ENCODE peak calls at places on chromosome 20, in six cellular contexts. F is left ventricle myocardium inferior, S is thyroid gland, R is brain microvascular endothelial cell, W is DND-41, I is hepatocyte. X is an unnamed sample.

GRCh38 chr20:18288748-18289705 is 700 bp downstream of the ZNF133 start:
- DNase-seq in F (no peak), S (peak), R (peak), W (no peak), I (peak), X (peak)

GRCh38 chr20:58989196-58989595 is 8.1 kb downstream of the NELFCD start:
- DNase-seq in F (no peak), S (no peak), R (no peak), W (no peak), I (no peak), X (no peak)

GRCh38 chr20:44483112-44483511 is 7.4 kb downstream of the TTPAL start:
- DNase-seq in F (no peak), S (no peak), R (no peak), W (no peak), I (no peak), X (no peak)

GRCh38 chr20:41275181-41275793 is 42.2 kb downstream of the ZHX3 start:
- DNase-seq in F (no peak), S (no peak), R (peak), W (no peak), I (no peak), X (no peak)

GRCh38 chr20:16399801-16400200 is 173.4 kb downstream of the KIF16B start:
- DNase-seq in F (no peak), S (peak), R (no peak), W (no peak), I (no peak), X (no peak)

GRCh38 chr20:22807646-22808045 is 223.3 kb upstream of the FOXA2 start:
- DNase-seq in F (no peak), S (no peak), R (no peak), W (no peak), I (no peak), X (peak)

GRCh38 chr20:23050847-23051627 is 1.6 kb upstream of the THBD start:
- DNase-seq in F (peak), S (peak), R (peak), W (peak), I (peak), X (peak)

GRCh38 chr20:39190666-39191570 is 228.8 kb downstream of the DHX35 start:
- DNase-seq in F (no peak), S (no peak), R (peak), W (no peak), I (peak), X (no peak)

GRCh38 chr20:3174442-3175263 is 1.3 kb upstream of the LZTS3 start:
- DNase-seq in F (no peak), S (no peak), R (peak), W (no peak), I (no peak), X (no peak)

GRCh38 chr20:3167738-3168078 is 5.6 kb downstream of the LZTS3 start:
- DNase-seq in F (no peak), S (no peak), R (no peak), W (no peak), I (no peak), X (no peak)

GRCh38 chr20:58721951-58722371 is 29.4 kb downstream of the NPEPL1 start:
- DNase-seq in F (peak), S (no peak), R (no peak), W (no peak), I (no peak), X (no peak)

GRCh38 chr20:48157970-48158369 is 372.7 kb upstream of the SULF2 start:
- DNase-seq in F (no peak), S (no peak), R (no peak), W (no peak), I (no peak), X (no peak)

GRCh38 chr20:22312744-22313346 is 271.5 kb downstream of the FOXA2 start:
- DNase-seq in F (no peak), S (peak), R (peak), W (peak), I (peak), X (peak)

GRCh38 chr20:8670900-8671229 is 398.0 kb upstream of the PLCB4 start:
- DNase-seq in F (no peak), S (no peak), R (no peak), W (no peak), I (no peak), X (no peak)

GRCh38 chr20:59145926-59146800 is 17.5 kb upstream of the ZNF831 start:
- DNase-seq in F (no peak), S (no peak), R (no peak), W (no peak), I (no peak), X (no peak)

GRCh38 chr20:64220420-64220819 is 35.1 kb upstream of the PCMTD2 start:
- DNase-seq in F (no peak), S (no peak), R (no peak), W (no peak), I (peak), X (no peak)

GRCh38 chr20:25005661-25006060 is 13.1 kb upstream of the APMAP start:
- DNase-seq in F (no peak), S (no peak), R (no peak), W (no peak), I (no peak), X (no peak)

GRCh38 chr20:18137412-18138265 is at the start of the genes KAT14 and PET117:
- DNase-seq in F (peak), S (peak), R (peak), W (peak), I (peak), X (peak)

GRCh38 chr20:10536531-10536930 is 101.4 kb downstream of the SLX4IP start:
- DNase-seq in F (no peak), S (peak), R (no peak), W (peak), I (peak), X (no peak)

GRCh38 chr20:24971702-24972101 is 20.8 kb downstream of the APMAP start:
- DNase-seq in F (no peak), S (no peak), R (no peak), W (peak), I (no peak), X (no peak)

GRCh38 chr20:35339007-35339406 is 46.8 kb upstream of the FAM83C start:
- DNase-seq in F (no peak), S (no peak), R (peak), W (no peak), I (no peak), X (no peak)

GRCh38 chr20:51529027-51529749 is 13.3 kb downstream of the NFATC2 start:
- DNase-seq in F (no peak), S (no peak), R (peak), W (no peak), I (peak), X (peak)

GRCh38 chr20:37379967-37380828 is 34.3 kb downstream of the SRC start:
- DNase-seq in F (no peak), S (no peak), R (no peak), W (no peak), I (peak), X (no peak)

GRCh38 chr20:2804921-2805681 is 4.7 kb upstream of the CPXM1 start:
- DNase-seq in F (no peak), S (peak), R (no peak), W (no peak), I (no peak), X (no peak)

GRCh38 chr20:17674722-17675518 is 7.1 kb downstream of the RRBP1 start:
- DNase-seq in F (no peak), S (peak), R (no peak), W (no peak), I (no peak), X (no peak)

GRCh38 chr20:56815796-56816195 is 186.7 kb downstream of the TFAP2C start:
- DNase-seq in F (no peak), S (no peak), R (no peak), W (no peak), I (no peak), X (no peak)

GRCh38 chr20:56816349-56816748 is 187.2 kb downstream of the TFAP2C start:
- DNase-seq in F (no peak), S (no peak), R (no peak), W (no peak), I (no peak), X (no peak)

GRCh38 chr20:56820984-56821383 is 191.9 kb downstream of the TFAP2C start:
- DNase-seq in F (no peak), S (no peak), R (no peak), W (no peak), I (no peak), X (no peak)

DNA sequence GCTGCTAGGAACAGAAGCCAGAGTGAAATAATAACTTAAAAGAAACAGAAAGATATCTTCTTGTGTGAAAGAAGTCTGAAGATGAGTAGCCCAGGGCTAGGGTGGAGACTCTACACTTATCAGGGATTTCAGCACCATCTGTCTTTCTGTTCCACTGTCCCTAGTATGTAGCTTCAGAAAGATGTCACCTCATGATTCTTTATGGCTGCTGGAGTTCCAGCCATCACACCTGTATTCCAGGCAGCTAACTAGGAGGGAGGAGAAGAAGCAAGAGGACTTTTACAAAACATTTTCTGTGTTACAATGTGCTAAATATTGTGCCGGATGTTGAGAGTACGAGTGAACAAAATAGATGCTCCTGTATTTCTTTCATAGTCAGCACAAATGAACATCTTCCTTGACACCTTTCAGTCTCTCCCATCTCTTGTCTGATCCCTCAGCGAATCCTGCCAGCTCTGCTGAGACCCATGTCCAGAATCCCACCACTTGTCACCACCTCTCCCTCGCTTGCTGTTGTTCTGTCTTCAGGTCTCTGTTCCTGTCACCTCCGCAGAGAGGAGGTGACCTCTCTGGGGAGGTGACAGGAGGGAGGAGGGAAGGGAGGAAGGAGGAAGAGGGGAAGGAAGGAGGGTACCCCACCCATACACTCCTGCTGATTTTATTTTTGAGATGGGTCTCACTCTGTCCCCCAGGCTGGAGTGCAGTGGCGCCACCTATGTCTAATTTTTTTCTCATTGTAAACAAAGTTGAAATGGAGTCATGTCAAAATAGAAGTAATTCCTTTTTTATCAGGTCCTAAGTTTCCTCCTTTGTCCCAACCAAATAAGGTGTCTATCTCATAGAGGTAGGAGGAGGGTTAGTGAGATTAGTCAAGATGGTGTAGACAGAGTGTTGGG is 188.9 kb downstream of the TFAP2C start:
- DNase-seq in F (no peak), S (no peak), R (no peak), W (no peak), I (no peak), X (no peak)
- TF ChIP-seq CTCF in F (no peak), S (no peak), R (peak), W (peak), I (no peak), X (no peak)

GRCh38 chr20:532530-532929 is 11.1 kb downstream of the CSNK2A1 start:
- DNase-seq in F (no peak), S (no peak), R (no peak), W (no peak), I (no peak), X (no peak)

GRCh38 chr20:539236-539635 is 4.4 kb downstream of the CSNK2A1 start:
- DNase-seq in F (no peak), S (no peak), R (no peak), W (no peak), I (no peak), X (no peak)

GRCh38 chr20:537983-538382 is 5.6 kb downstream of the CSNK2A1 start:
- DNase-seq in F (no peak), S (no peak), R (no peak), W (no peak), I (no peak), X (no peak)

GRCh38 chr20:536426-537012 is 7.1 kb downstream of the CSNK2A1 start:
- DNase-seq in F (no peak), S (no peak), R (no peak), W (no peak), I (no peak), X (no peak)

DNA sequence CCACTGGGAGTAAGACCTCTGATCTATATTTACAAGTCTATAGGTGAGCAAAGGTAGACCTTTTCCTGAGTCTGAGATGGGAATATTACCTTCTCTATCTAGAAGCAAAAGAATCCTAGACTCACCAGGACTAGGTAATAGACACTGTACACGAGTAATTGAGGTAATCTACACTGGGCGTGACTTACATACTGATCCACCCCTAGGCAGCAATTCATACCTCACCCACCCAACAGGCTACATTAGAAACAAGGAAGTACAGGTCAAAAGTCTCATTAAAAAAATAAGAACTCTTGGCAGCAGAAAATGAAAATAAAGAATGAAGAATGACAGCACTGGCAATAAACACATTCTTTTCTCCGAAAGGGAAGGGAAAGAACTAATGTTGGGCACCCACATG is 7.6 kb downstream of the CSNK2A1 start:
- DNase-seq in F (no peak), S (no peak), R (no peak), W (no peak), I (peak), X (no peak)
- H3K4me3 ChIP-seq in F (no peak), S (no peak), R (no peak), W (no peak), I (no peak), X (no peak)

DNA sequence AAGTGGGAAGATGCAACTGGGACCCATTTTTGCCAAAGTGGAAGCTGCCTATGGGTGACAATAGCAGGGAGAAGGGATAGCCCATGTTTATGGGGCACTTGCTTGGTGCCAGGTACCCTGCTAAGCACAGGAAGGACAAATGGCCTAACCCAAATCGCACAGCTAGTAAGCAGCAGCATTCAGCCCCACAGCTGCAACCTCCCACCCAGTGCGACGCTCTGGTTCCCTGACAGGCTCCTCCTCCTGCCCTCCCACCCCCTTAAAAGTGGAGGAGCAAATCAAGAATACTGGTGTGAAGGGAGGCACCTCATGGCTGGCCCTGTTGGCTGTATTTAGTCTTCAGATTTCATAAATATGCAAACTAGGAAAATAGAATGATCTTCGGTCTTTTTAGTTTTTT is 76.2 kb downstream of the RIN2 start:
- DNase-seq in F (no peak), S (no peak), R (no peak), W (no peak), I (no peak), X (no peak)
- TF ChIP-seq CTCF in F (no peak), S (no peak), R (no peak), W (no peak), I (no peak), X (no peak)

GRCh38 chr20:36352843-36353553 is 46.9 kb downstream of the DLGAP4 start:
- DNase-seq in F (no peak), S (no peak), R (no peak), W (no peak), I (peak), X (no peak)
- H3K4me3 ChIP-seq in F (no peak), S (no peak), R (no peak), W (no peak), I (no peak), X (no peak)

DNA sequence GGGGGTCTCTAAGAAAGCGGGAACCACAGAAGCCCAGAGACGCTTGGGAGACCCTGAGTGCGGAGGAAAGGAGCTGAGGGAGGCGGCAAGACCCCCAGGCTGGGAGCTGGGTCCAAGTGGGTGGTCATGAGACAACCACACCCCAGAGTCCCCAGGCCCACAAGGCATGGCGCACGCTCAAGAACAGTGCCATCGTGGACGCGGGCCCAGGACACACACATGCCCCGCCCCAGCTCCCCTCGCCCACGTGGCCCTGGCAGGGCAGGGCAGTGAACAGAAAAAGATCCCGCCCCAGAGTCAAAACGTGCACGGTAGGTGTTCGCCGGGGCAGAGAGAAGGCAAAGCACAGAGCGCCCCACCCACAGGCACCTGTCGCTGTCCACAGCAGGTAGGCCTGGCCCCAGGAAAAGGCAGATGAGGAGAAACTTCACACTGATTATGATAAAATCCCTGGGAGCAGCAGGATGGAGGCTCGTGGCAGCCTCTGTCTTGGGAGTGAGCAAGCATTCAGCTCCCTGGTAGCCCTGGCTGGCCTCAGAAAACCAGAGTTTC is 50.0 kb downstream of the BPIFB1 start:
- DNase-seq in F (no peak), S (no peak), R (no peak), W (no peak), I (no peak), X (no peak)
- TF ChIP-seq CTCF in F (no peak), S (no peak), R (no peak), W (no peak), I (no peak), X (no peak)

DNA sequence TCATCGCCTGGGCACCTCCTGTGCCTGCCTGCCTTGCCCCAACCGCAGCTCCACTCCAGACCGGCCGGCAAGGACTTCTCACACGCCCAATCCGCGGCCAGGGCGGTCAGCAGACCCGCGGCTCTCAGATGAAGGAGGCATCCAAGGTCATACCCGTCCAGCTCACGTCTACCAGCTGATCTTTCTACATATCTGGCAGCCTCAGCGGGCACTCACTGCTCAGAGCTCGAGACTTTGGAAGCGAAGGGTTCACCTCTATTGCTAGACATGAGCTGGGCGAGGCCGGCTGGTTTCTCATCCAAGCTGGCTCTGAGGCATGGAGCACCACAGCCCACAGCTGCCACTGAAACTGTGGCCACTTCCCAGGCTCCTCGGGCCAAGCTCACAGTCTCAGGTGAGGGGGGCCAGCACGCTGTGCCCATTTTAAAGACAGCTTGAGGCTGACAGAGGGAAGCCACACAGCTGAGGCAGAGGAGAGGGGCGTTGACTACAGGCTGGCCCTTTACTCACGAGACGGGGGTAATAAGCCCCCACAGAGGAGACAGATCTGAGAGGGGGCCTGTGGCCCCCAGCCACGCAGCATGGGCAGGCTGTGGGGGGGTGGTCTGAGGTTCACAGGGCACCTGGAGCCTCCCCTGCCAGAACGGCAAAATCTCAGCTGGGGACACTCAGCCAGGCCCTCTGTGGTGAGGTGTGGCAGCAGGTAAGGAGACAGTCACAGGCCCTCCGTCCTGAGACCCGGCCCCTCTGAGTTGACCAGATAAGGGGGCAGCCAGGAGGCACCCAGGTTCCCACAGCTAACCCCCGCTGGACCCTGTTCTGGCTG is 2.0 kb downstream of the LAMA5 start:
- DNase-seq in F (peak), S (peak), R (no peak), W (no peak), I (peak), X (no peak)
- H3K4me3 ChIP-seq in F (peak), S (no peak), R (no peak), W (no peak), I (peak), X (no peak)

X was measured in GM12865.